ENCODE peak calls at places on chromosomes 3 and 15, in four cellular contexts. E, H, F and Q are unnamed samples.

GRCh38 chr15:77870195-77871065 is 207.1 kb downstream of the TBC1D2B start:
- DNase-seq in H (peak; percentile 78), E (peak; percentile 69), F (peak; percentile 46), Q (peak; percentile 8)

GRCh38 chr3:101928890-101929289 is 79.6 kb downstream of the NFKBIZ start:
- DNase-seq in H (peak; percentile 51), E (no peak), F (no peak), Q (no peak)

GRCh38 chr3:29635888-29636287 is 355.0 kb downstream of the RBMS3 start:
- DNase-seq in E (no peak), F (no peak), H (no peak), Q (no peak)

GRCh38 chr3:16372362-16373269 is 107.6 kb downstream of the OXNAD1 start:
- DNase-seq in F (peak; percentile 33), H (no peak), E (peak; percentile 46), Q (no peak)

GRCh38 chr15:67043939-67044771 is 21.2 kb upstream of the SMAD3 start:
- DNase-seq in F (no peak), H (peak; percentile 89), E (no peak), Q (no peak)

GRCh38 chr3:177838951-177839350 is 641.7 kb upstream of the TBL1XR1 start:
- DNase-seq in E (no peak), H (no peak), F (no peak), Q (no peak)

GRCh38 chr15:52463638-52464037 is 65.0 kb downstream of the MYO5A start:
- DNase-seq in F (peak; percentile 69), H (peak; percentile 31), E (no peak), Q (no peak)

GRCh38 chr15:25789206-25789605 is 73.9 kb downstream of the ATP10A start:
- DNase-seq in F (no peak), H (no peak), E (peak; percentile 26), Q (no peak)

GRCh38 chr15:57205999-57206398 is 170.3 kb upstream of the CGNL1 start:
- DNase-seq in E (no peak), H (no peak), F (no peak), Q (no peak)

GRCh38 chr3:13890377-13891016 is 10.6 kb upstream of the WNT7A start:
- DNase-seq in H (no peak), E (no peak), F (peak; percentile 46), Q (no peak)

GRCh38 chr15:95417761-95418160 is 912.7 kb upstream of the NR2F2 start:
- DNase-seq in E (no peak), H (no peak), F (no peak), Q (no peak)

GRCh38 chr3:41602121-41602520 is 359.8 kb downstream of the ULK4 start:
- DNase-seq in H (no peak), E (no peak), F (no peak), Q (no peak)

GRCh38 chr3:113746955-113747718 is at the start of gene ATP6V1A:
- DNase-seq in E (peak; percentile 10), F (peak; percentile 85), H (peak; percentile 3), Q (peak; percentile 85)

GRCh38 chr3:8318002-8318649 is 183.5 kb upstream of the LMCD1 start:
- DNase-seq in H (no peak), F (no peak), E (no peak), Q (no peak)

GRCh38 chr15:81939604-81940440 is 106.0 kb downstream of the MEX3B start:
- DNase-seq in E (no peak), H (peak; percentile 65), F (peak; percentile 67), Q (no peak)

GRCh38 chr15:82664021-82664420 is 16.9 kb upstream of the CPEB1 start:
- DNase-seq in E (no peak), F (no peak), H (no peak), Q (no peak)

GRCh38 chr3:127082066-127082465 is 99.2 kb downstream of the PLXNA1 start:
- DNase-seq in E (no peak), H (no peak), F (no peak), Q (no peak)

GRCh38 chr15:33551860-33552259 is 241.1 kb downstream of the RYR3 start:
- DNase-seq in F (no peak), H (no peak), E (no peak), Q (peak; percentile 12)

GRCh38 chr15:66681395-66681794 is 20.6 kb upstream of the SMAD6 start:
- DNase-seq in H (no peak), E (no peak), F (no peak), Q (no peak)

GRCh38 chr15:83106994-83107840 is at the start of gene TM6SF1:
- DNase-seq in H (no peak), F (peak; percentile 69), E (peak; percentile 15), Q (no peak)

GRCh38 chr15:34621675-34622074 is 38.2 kb upstream of the GOLGA8B start:
- DNase-seq in E (no peak), F (no peak), H (peak; percentile 42), Q (no peak)

GRCh38 chr3:140904521-140904920 is 37.1 kb upstream of the SLC25A36 start:
- DNase-seq in F (no peak), H (no peak), E (no peak), Q (no peak)

GRCh38 chr15:48936666-48937065 is 27.1 kb downstream of the SHC4 start:
- DNase-seq in H (no peak), F (no peak), E (no peak), Q (no peak)

GRCh38 chr3:124885466-124886167 is 1.5 kb downstream of the ITGB5 start:
- DNase-seq in E (no peak), H (peak; percentile 40), F (no peak), Q (no peak)

GRCh38 chr15:41205315-41205714 is 25.2 kb downstream of the EXD1 start:
- DNase-seq in F (no peak), E (no peak), H (no peak), Q (no peak)

GRCh38 chr3:101158374-101158773 is 162.0 kb downstream of the IMPG2 start:
- DNase-seq in H (no peak), E (no peak), F (no peak), Q (no peak)

GRCh38 chr3:38725726-38726410 is 76.4 kb upstream of the SCN5A start:
- DNase-seq in E (peak; percentile 60), H (no peak), F (no peak), Q (no peak)

GRCh38 chr15:63996794-63997357 is 49.4 kb downstream of the DAPK2 start:
- DNase-seq in E (no peak), F (no peak), H (no peak), Q (no peak)

GRCh38 chr3:42612928-42613327 is 12.4 kb downstream of the NKTR start:
- DNase-seq in H (no peak), F (peak; percentile 5), E (no peak), Q (no peak)
- H3K27ac ChIP-seq in H (no peak overlapping the region), F (peak overlapping the region; percentile 54), E (peak overlapping the region; percentile 70), Q (no peak overlapping the region)

GRCh38 chr3:159838936-159839335 is 149.7 kb upstream of the IL12A start:
- DNase-seq in F (no peak), E (no peak), H (no peak), Q (no peak)

GRCh38 chr3:159841766-159842165 is 146.9 kb upstream of the IL12A start:
- DNase-seq in H (no peak), E (no peak), F (no peak), Q (no peak)

GRCh38 chr3:159837725-159838124 is 150.9 kb upstream of the IL12A start:
- DNase-seq in E (no peak), F (no peak), H (no peak), Q (no peak)

GRCh38 chr3:159840900-159841299 is 147.7 kb upstream of the IL12A start:
- DNase-seq in F (no peak), E (no peak), H (peak; percentile 64), Q (no peak)

DNA sequence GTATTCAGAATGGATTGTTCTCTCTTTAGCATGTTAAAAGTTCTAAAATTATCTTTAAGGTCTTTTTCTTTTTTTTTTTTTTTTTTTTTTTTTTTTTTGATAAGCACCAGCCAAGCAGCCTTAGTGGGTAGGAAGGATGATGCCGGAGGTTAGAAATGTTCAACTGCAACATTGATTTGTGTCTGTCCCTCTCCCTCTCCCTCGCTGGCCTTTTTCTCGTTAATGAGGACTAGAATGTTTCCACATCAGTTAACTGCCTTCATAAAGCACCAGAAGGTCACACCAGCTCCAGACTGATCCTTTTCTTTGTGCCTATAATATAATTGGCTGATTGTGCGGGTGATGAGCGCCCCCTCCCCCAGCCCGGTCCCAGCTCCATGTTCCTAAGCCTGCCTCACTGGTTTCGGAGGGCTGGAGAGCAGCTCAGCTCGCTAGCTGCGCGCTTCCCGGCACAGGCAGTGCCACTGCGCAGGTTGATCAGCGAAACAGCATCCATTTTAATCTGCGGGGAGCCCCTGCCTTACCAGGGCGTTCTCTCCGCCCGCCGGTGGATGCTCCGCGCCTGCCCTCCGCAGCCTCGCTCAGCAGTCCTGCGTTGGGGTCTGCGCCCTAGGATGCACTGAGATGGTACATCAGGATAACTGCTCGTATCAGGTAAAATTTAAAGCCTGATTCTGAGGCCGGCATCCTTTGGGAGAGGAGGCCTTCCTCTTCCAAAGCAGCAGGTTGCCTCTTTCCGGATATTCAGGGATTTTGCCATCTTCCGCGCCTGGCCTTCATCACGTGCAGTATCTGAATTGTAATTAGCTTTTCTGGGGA is 148.9 kb upstream of the IL12A start:
- DNase-seq in F (no peak), E (no peak), H (no peak), Q (peak; percentile 74)
- H3K27ac ChIP-seq in F (no peak within 1 kb of the TSS), E (peak within 1 kb of the TSS; percentile 41), H (peak within 1 kb of the TSS; percentile 43), Q (peak within 1 kb of the TSS; percentile 97)

GRCh38 chr15:99472416-99473145 is 93.2 kb upstream of the MEF2A start:
- DNase-seq in E (no peak), H (no peak), F (no peak), Q (no peak)
- H3K27ac ChIP-seq in E (peak overlapping the region; percentile 77), H (no peak overlapping the region), F (no peak overlapping the region), Q (peak overlapping the region; percentile 42)

DNA sequence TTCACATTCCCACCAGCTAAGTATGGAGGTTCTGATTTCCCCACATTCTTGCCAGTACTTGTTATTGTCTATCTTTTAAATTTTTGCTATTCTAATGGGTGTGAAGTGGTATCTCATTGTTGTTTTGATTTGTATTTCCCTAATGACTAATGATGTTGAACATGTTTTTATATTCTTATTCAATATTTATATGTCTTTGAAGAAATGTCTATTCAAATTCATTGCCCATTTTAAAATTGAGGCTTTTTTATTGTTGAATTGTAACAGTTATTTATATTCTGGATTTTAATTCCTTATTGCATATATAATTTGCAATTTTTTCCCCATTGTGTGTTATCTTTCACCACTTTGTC is 255.3 kb downstream of the EDEM1 start:
- DNase-seq in H (no peak), E (no peak), F (no peak), Q (no peak)
- H3K27ac ChIP-seq in H (no peak overlapping the region), E (no peak overlapping the region), F (no peak overlapping the region), Q (no peak overlapping the region)

GRCh38 chr3:187042062-187042745 is 97.1 kb downstream of the RPL39L start:
- DNase-seq in H (no peak), F (peak; percentile 49), E (no peak), Q (no peak)

GRCh38 chr3:187044871-187045552 is 94.3 kb downstream of the RPL39L start:
- DNase-seq in H (no peak), F (no peak), E (peak; percentile 65), Q (no peak)

GRCh38 chr3:187046033-187046432 is 93.3 kb downstream of the RPL39L start:
- DNase-seq in F (no peak), H (no peak), E (no peak), Q (no peak)

GRCh38 chr3:187042874-187043458 is 96.3 kb downstream of the RPL39L start:
- DNase-seq in H (no peak), F (no peak), E (no peak), Q (no peak)

GRCh38 chr3:187044206-187044605 is 95.1 kb downstream of the RPL39L start:
- DNase-seq in F (peak; percentile 84), H (no peak), E (no peak), Q (no peak)
- H3K27ac ChIP-seq in F (peak overlapping the region; percentile 90), H (no peak overlapping the region), E (peak overlapping the region; percentile 56), Q (no peak overlapping the region)